ENCODE peak calls at places on chromosomes 2 and 18, in four cellular contexts. X, H, M and D are unnamed samples.
A peak's percentile ranks its signal among the peaks of the same experiment; 100 is the strongest.

GRCh38 chr18:54717673-54718435 is 110.4 kb upstream of the RAB27B start:
- DNase-seq in H (no peak), M (no peak), X (peak; percentile 32), D (peak; percentile 37)

GRCh38 chr2:127121776-127122176 is 14.8 kb upstream of the BIN1 start:
- DNase-seq in H (no peak), M (no peak), X (peak; percentile 29), D (no peak)

GRCh38 chr2:8581601-8582041 is 100.2 kb upstream of the ID2 start:
- DNase-seq in H (no peak), M (no peak), X (no peak), D (no peak)

GRCh38 chr2:6148887-6149286 is 456.7 kb downstream of the SOX11 start:
- DNase-seq in M (no peak), X (no peak), H (no peak), D (peak; percentile 46)

GRCh38 chr2:169173876-169174275 is 104.5 kb downstream of the DHRS9 start:
- DNase-seq in M (no peak), X (no peak), H (no peak), D (peak; percentile 9)

GRCh38 chr2:107374261-107374660 is 452.4 kb upstream of the RGPD4 start:
- DNase-seq in M (no peak), H (no peak), X (peak; percentile 39), D (peak; percentile 64)

GRCh38 chr2:157866666-157867642 is 9.2 kb downstream of the ACVR1 start:
- DNase-seq in X (no peak), M (no peak), H (no peak), D (no peak)

GRCh38 chr2:160062283-160063005 is at the start of gene PLA2R1:
- DNase-seq in X (peak; percentile 42), M (peak; percentile 28), H (no peak), D (peak; percentile 76)

GRCh38 chr18:25985999-25986398 is 104.4 kb downstream of the SS18 start:
- DNase-seq in M (no peak), H (no peak), X (no peak), D (no peak)

GRCh38 chr2:108074945-108075344 is 88.6 kb downstream of the SLC5A7 start:
- DNase-seq in H (no peak), M (no peak), X (no peak), D (no peak)

GRCh38 chr2:147549054-147549453 is 295.8 kb upstream of the ACVR2A start:
- DNase-seq in M (no peak), X (no peak), H (no peak), D (no peak)

GRCh38 chr2:156845806-156846558 is 409.8 kb downstream of the GPD2 start:
- DNase-seq in H (no peak), M (no peak), X (no peak), D (no peak)

GRCh38 chr2:160736629-160737028 is 243.0 kb upstream of the RBMS1 start:
- DNase-seq in H (no peak), M (no peak), X (peak; percentile 69), D (peak; percentile 88)

GRCh38 chr2:47211497-47212011 is 56.4 kb upstream of the STPG4 start:
- DNase-seq in H (no peak), M (no peak), X (no peak), D (peak; percentile 21)